ENCODE peak calls at places on chromosome 11, in five cellular contexts. H, J, S, D and T are unnamed samples.

GRCh38 chr11:108538022-108538424 is 39.8 kb upstream of the POGLUT3 start:
- DNase-seq in H (no peak), J (no peak), S (no peak), D (no peak), T (no peak)

GRCh38 chr11:131749100-131749499 is 378.7 kb downstream of the NTM start:
- DNase-seq in H (peak), J (no peak), S (no peak), D (peak), T (no peak)

GRCh38 chr11:68843703-68844312 is 2.1 kb upstream of the CPT1A start:
- DNase-seq in H (peak), J (peak), S (peak), D (no peak), T (no peak)

GRCh38 chr11:69892237-69892985 is 73.2 kb upstream of the FGF3 start:
- DNase-seq in H (peak), J (peak), S (peak), D (no peak), T (no peak)

GRCh38 chr11:125465254-125465653 is 30.8 kb downstream of the FEZ1 start:
- DNase-seq in H (no peak), J (no peak), S (peak), D (no peak), T (no peak)

GRCh38 chr11:77249427-77249826 is 52.1 kb downstream of the GDPD4 start:
- DNase-seq in H (peak), J (no peak), S (no peak), D (peak), T (no peak)

GRCh38 chr11:7621090-7621489 is 52.2 kb downstream of the CYB5R2 start:
- DNase-seq in H (no peak), J (no peak), S (no peak), D (no peak), T (no peak)

GRCh38 chr11:117221775-117222517 is 9.9 kb downstream of the PCSK7 start:
- DNase-seq in H (no peak), J (no peak), S (no peak), D (peak), T (no peak)

GRCh38 chr11:75667268-75667830 is 1.5 kb downstream of the MAP6 start:
- DNase-seq in H (no peak), J (peak), S (peak), D (no peak), T (peak)

GRCh38 chr11:113119074-113119473 is 157.9 kb downstream of the NCAM1 start:
- DNase-seq in H (peak), J (no peak), S (peak), D (no peak), T (no peak)

GRCh38 chr11:68416070-68416578 is 44.4 kb upstream of the PPP6R3 start:
- DNase-seq in H (no peak), J (no peak), S (no peak), D (no peak), T (no peak)

GRCh38 chr11:64343740-64344133 is 3.7 kb downstream of the CCDC88B start:
- DNase-seq in H (no peak), J (peak), S (no peak), D (no peak), T (no peak)

GRCh38 chr11:11640996-11641395 is 19.2 kb upstream of the GALNT18 start:
- DNase-seq in H (no peak), J (no peak), S (no peak), D (no peak), T (no peak)

GRCh38 chr11:72989727-72990126 is 152.4 kb downstream of the FCHSD2 start:
- DNase-seq in H (peak), J (no peak), S (no peak), D (peak), T (no peak)

GRCh38 chr11:12377824-12378593 is 638 bp downstream of the PARVA start:
- DNase-seq in H (peak), J (peak), S (peak), D (peak), T (peak)

GRCh38 chr11:107116358-107116757 is 98.1 kb upstream of the GUCY1A2 start:
- DNase-seq in H (peak), J (no peak), S (no peak), D (no peak), T (no peak)

GRCh38 chr11:67118801-67119576 is at the start of gene KDM2A:
- DNase-seq in H (peak), J (peak), S (peak), D (peak), T (peak)

GRCh38 chr11:67197606-67198005 is 68.7 kb upstream of the GRK2 start:
- DNase-seq in H (no peak), J (no peak), S (no peak), D (no peak), T (no peak)

GRCh38 chr11:117514256-117514655 is 186.6 kb downstream of the CEP164 start:
- DNase-seq in H (no peak), J (no peak), S (no peak), D (no peak), T (no peak)

GRCh38 chr11:117823941-117824420 is 563 bp downstream of the FXYD2 start:
- DNase-seq in H (peak), J (peak), S (no peak), D (no peak), T (no peak)

GRCh38 chr11:12433571-12434061 is 56.2 kb downstream of the PARVA start:
- DNase-seq in H (peak), J (no peak), S (no peak), D (peak), T (no peak)

GRCh38 chr11:113446112-113446511 is 29.1 kb downstream of the DRD2 start:
- DNase-seq in H (peak), J (no peak), S (no peak), D (no peak), T (no peak)

GRCh38 chr11:46554205-46555162 is 39.3 kb downstream of the AMBRA1 start:
- DNase-seq in H (peak), J (no peak), S (peak), D (peak), T (no peak)

GRCh38 chr11:76735218-76735480 is 48.0 kb upstream of the TSKU start:
- DNase-seq in H (no peak), J (no peak), S (no peak), D (no peak), T (no peak)

GRCh38 chr11:45037425-45038005 is 86.8 kb upstream of the TP53I11 start:
- DNase-seq in H (no peak), J (no peak), S (no peak), D (no peak), T (no peak)

GRCh38 chr11:77267910-77268309 is 33.6 kb downstream of the GDPD4 start:
- DNase-seq in H (peak), J (no peak), S (no peak), D (peak), T (no peak)

GRCh38 chr11:93570759-93571413 is 27.7 kb upstream of the SMCO4 start:
- DNase-seq in H (peak), J (no peak), S (peak), D (peak), T (no peak)

GRCh38 chr11:29310016-29310415 is 706.8 kb downstream of the KCNA4 start:
- DNase-seq in H (peak), J (no peak), S (no peak), D (peak), T (no peak)

GRCh38 chr11:44622190-44622650 is 56.8 kb downstream of the CD82 start:
- DNase-seq in H (no peak), J (peak), S (no peak), D (no peak), T (no peak)

GRCh38 chr11:46296520-46297448 is 19.3 kb downstream of the CREB3L1 start:
- DNase-seq in H (peak), J (peak), S (peak), D (peak), T (peak)

GRCh38 chr11:106974831-106975230 is 43.4 kb downstream of the GUCY1A2 start:
- DNase-seq in H (no peak), J (no peak), S (no peak), D (no peak), T (no peak)

GRCh38 chr11:123899792-123900191 is 2.2 kb upstream of the OR8D4 start:
- DNase-seq in H (no peak), J (no peak), S (no peak), D (no peak), T (no peak)

GRCh38 chr11:72573380-72573949 is 100.8 kb downstream of the PDE2A start:
- DNase-seq in H (peak), J (peak), S (peak), D (peak), T (peak)

GRCh38 chr11:75778962-75779361 is 10.4 kb downstream of the DGAT2 start:
- DNase-seq in H (no peak), J (no peak), S (no peak), D (no peak), T (no peak)

GRCh38 chr11:2097356-2097997 is 41.7 kb downstream of the IGF2 start:
- DNase-seq in H (peak), J (peak), S (peak), D (peak), T (peak)

GRCh38 chr11:2096001-2096918 is 42.9 kb downstream of the IGF2 start:
- DNase-seq in H (no peak), J (no peak), S (no peak), D (peak), T (no peak)

GRCh38 chr11:2097998-2098690 is 41.0 kb downstream of the IGF2 start:
- DNase-seq in H (no peak), J (no peak), S (no peak), D (no peak), T (no peak)

GRCh38 chr11:2095542-2095941 is 43.6 kb downstream of the IGF2 start:
- DNase-seq in H (no peak), J (no peak), S (no peak), D (no peak), T (no peak)

DNA sequence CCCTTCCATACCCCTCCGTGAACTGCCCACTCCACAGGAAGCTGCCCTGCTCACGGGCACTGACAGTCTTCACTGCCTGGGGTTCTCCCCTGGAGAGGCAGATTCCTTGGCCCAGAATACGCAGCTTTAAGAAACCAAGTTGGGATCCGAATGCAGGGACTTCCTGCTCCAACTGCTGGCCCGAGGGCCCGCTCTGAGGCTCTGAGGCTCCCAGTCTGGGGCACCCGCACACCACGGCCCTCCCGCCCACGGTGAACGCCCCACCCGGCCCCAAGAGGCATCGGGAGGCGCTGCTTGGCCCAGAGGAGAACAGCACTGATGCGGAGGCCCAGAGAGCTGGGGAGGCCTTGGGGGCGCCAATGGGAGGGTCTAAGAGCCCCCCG is 42.3 kb downstream of the IGF2 start:
- DNase-seq in H (no peak), J (peak), S (no peak), D (no peak), T (no peak)
- H3K4ac ChIP-seq in H (peak), J (no peak), S (no peak), D (peak), T (peak)

DNA sequence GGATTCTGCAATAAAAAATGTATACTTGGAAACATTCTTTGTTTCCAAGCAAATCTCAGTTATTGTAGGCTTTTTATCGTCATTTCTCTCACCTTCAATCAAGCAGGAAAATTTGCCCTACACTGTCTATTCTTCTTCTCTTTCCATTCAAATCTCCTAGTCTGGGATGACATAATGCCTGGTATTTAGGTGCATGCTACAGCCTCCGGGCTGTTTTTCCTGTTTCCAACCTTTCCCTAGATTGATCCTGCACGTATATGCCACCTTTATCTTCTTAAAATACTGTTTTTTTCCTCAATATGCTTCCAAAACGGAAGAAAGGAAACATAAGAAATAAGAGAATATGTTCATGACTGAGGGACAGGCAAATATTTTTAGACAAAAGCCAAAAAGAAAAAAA is 249.1 kb upstream of the UBASH3B start:
- DNase-seq in H (no peak), J (no peak), S (no peak), D (no peak), T (no peak)
- H3K27ac ChIP-seq in H (no peak), J (no peak), S (no peak), D (peak), T (no peak)

DNA sequence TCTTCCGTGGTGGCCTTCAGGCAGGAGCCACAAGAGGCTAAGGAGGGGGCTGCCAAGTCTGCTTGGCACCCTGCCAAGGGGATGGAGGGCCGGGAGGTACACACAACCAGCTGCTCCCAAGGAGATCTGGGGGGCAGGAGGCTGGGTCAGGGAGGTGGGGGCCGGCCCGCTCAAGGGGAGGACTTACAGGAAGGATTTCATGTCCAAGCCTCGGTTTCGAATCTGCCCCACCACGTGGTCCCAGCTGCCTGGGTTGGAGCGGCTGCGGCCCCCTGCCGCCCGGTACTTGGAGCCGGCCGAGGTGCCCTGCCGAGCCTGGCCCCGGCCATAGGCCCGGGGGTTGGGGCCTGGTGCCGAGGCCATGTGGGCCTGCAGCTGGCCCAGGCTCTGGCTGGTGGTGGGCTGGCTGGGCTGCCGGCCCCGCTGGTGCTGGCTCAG is 33.5 kb downstream of the LRRC10B start:
- DNase-seq in H (no peak), J (peak), S (no peak), D (no peak), T (no peak)
- H3K4ac ChIP-seq in H (no peak), J (no peak), S (no peak), D (no peak), T (peak)

DNA sequence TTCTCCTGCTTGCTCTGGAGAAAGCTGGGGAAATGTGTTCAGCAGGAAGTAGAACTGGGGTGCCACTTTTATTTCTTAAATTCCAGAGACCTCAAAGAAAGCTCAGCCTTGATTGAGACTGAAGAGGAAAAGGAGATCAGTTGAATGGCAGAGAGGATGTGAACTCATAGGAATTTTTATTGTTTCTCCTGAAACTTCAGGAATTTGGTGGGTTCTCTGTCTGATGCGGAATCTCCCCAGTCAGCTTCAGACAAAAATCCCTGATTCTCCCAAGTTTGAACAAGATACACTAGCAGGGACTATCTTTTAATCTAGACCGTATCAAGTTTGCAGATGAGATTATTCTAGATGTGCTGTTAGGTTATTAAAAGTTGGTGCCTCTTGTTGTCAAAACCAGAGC is 23.0 kb downstream of the EHF start:
- DNase-seq in H (no peak), J (no peak), S (peak), D (no peak), T (no peak)
- H3K27ac ChIP-seq in H (peak), J (no peak), S (no peak), D (no peak), T (no peak)

DNA sequence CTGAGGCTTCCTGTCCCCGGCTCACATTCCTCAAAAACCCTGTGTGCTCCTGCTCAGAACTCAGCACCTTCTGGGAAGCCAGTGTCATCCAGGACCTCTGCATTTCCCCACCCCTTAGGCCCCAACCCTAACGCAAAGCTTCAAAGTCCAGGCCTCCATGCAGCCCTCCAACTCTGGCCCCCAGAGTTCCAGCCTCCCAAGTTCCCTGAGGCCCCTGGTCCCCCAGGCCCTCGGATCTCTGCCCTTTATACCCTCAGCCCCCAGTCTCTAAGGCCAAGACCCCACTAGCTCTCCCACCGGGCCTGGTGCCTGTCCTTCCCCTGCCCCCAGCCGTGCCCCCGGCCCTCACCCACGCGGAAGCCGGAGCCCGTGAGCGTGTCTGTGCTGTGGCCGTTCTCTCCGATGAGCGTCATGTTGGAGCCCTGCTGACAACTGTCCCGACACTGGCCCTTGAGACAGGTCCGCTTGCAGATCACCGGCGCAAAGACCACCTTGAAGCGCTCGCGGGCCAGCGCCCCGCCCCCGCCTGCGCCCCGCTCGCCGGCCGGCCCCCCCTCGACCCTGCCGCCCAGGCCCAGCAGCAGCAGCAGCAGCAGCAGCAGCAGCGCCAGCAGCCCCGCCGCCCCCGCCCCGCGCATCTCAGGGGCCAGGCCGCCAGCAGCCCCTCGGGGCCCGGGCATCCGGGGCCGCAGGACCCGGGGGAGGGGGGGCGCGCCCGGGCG is 718 bp downstream of the LTBP3 start:
- DNase-seq in H (no peak), J (no peak), S (peak), D (no peak), T (no peak)
- H3K4ac ChIP-seq in H (peak), J (no peak), S (peak), D (peak), T (no peak)

GRCh38 chr11:86742436-86742805 is 57.9 kb upstream of the PRSS23 start:
- DNase-seq in H (no peak), J (no peak), S (no peak), D (no peak), T (no peak)

GRCh38 chr11:86743223-86744118 is 56.9 kb upstream of the PRSS23 start:
- DNase-seq in H (peak), J (no peak), S (peak), D (peak), T (no peak)

GRCh38 chr11:86740628-86741488 is 59.5 kb upstream of the PRSS23 start:
- DNase-seq in H (peak), J (peak), S (peak), D (peak), T (peak)

GRCh38 chr11:86738615-86739014 is 61.7 kb upstream of the PRSS23 start:
- DNase-seq in H (no peak), J (no peak), S (no peak), D (no peak), T (no peak)

GRCh38 chr11:86741489-86742435 is 58.6 kb upstream of the PRSS23 start:
- DNase-seq in H (peak), J (no peak), S (no peak), D (peak), T (no peak)
- H3K27ac ChIP-seq in H (peak), J (no peak), S (peak), D (peak), T (no peak)

GRCh38 chr11:33377852-33378385 is 120.7 kb downstream of the HIPK3 start:
- DNase-seq in H (no peak), J (no peak), S (no peak), D (peak), T (no peak)

GRCh38 chr11:33377100-33377851 is 120.1 kb downstream of the HIPK3 start:
- DNase-seq in H (no peak), J (no peak), S (no peak), D (peak), T (peak)

GRCh38 chr11:33376331-33377099 is 119.3 kb downstream of the HIPK3 start:
- DNase-seq in H (no peak), J (peak), S (peak), D (no peak), T (peak)

GRCh38 chr11:33375236-33375635 is 118.1 kb downstream of the HIPK3 start:
- DNase-seq in H (no peak), J (peak), S (no peak), D (no peak), T (no peak)

GRCh38 chr11:33375688-33376311 is 118.6 kb downstream of the HIPK3 start:
- DNase-seq in H (peak), J (peak), S (peak), D (peak), T (peak)
- H3K4ac ChIP-seq in H (no peak), J (no peak), S (peak), D (peak), T (no peak)

GRCh38 chr11:15649371-15650104 is 534.8 kb downstream of the INSC start:
- DNase-seq in H (peak), J (no peak), S (no peak), D (peak), T (no peak)

GRCh38 chr11:15651033-15651432 is 536.3 kb downstream of the INSC start:
- DNase-seq in H (no peak), J (no peak), S (no peak), D (no peak), T (no peak)

GRCh38 chr11:15653191-15653590 is 538.5 kb downstream of the INSC start:
- DNase-seq in H (no peak), J (no peak), S (no peak), D (no peak), T (no peak)

GRCh38 chr11:15650105-15650938 is 535.6 kb downstream of the INSC start:
- DNase-seq in H (peak), J (peak), S (peak), D (peak), T (peak)

DNA sequence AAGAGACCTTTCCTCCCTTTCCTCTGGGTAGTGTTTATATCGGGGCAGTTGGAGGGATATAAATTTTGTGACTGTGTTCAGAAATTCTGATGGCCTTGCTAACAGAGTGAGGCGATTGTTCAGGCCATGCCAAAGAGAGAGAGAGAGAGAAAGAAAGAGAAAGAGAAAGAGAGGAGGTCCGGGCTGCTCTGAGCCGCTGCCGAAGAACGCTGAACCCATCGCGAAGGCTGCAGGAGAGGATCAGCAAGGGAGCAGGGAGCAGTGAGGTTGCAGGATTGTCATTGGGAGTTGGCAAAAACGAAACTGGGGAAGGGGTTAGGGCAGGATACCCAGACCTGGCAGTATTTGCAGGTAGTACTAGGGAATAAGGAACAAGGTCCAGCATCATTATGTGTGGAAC is 537.1 kb downstream of the INSC start:
- DNase-seq in H (no peak), J (no peak), S (no peak), D (no peak), T (no peak)
- H3K27ac ChIP-seq in H (no peak), J (no peak), S (no peak), D (peak), T (no peak)